ENCODE peak calls at places on chromosomes 12 and 14, in six cellular contexts. K, G, N, O, T and Q are unnamed samples.

GRCh38 chr14:35727764-35728163 is 81.3 kb downstream of the RALGAPA1 start:
- DNase-seq in K (no peak), G (no peak), N (no peak), O (no peak), T (no peak), Q (no peak)

GRCh38 chr12:116490481-116490880 is 68.7 kb upstream of the MAP1LC3B2 start:
- DNase-seq in K (no peak), G (no peak), N (no peak), O (no peak), T (no peak), Q (no peak)

GRCh38 chr14:105563347-105563737 is 37.0 kb downstream of the TMEM121 start:
- DNase-seq in K (peak), G (no peak), N (no peak), O (no peak), T (no peak), Q (no peak)

GRCh38 chr14:72535485-72535884 is 358.4 kb downstream of the DPF3 start:
- DNase-seq in K (no peak), G (no peak), N (no peak), O (no peak), T (no peak), Q (no peak)

GRCh38 chr12:75452675-75453330 is 27.8 kb upstream of the GLIPR1 start:
- DNase-seq in K (no peak), G (no peak), N (no peak), O (peak), T (no peak), Q (no peak)

GRCh38 chr12:111653596-111653995 is 32.2 kb downstream of the BRAP start:
- DNase-seq in K (no peak), G (no peak), N (no peak), O (no peak), T (no peak), Q (no peak)

GRCh38 chr14:85217412-85217811 is 312.5 kb upstream of the FLRT2 start:
- DNase-seq in K (no peak), G (no peak), N (peak), O (peak), T (no peak), Q (no peak)

GRCh38 chr12:42574879-42575278 is 14.7 kb downstream of the PRICKLE1 start:
- DNase-seq in K (no peak), G (no peak), N (no peak), O (no peak), T (no peak), Q (no peak)

GRCh38 chr12:6771509-6772330 is 600 bp upstream of the LAG3 start:
- DNase-seq in K (no peak), G (no peak), N (no peak), O (no peak), T (no peak), Q (no peak)

GRCh38 chr12:64673490-64674169 is 63.3 kb downstream of the RASSF3 start:
- DNase-seq in K (no peak), G (no peak), N (no peak), O (no peak), T (no peak), Q (no peak)

GRCh38 chr14:77264466-77265186 is 6.4 kb downstream of the NGB start:
- DNase-seq in K (no peak), G (no peak), N (no peak), O (no peak), T (no peak), Q (no peak)

GRCh38 chr12:1213205-1213604 is 222.2 kb downstream of the ERC1 start:
- DNase-seq in K (no peak), G (no peak), N (no peak), O (no peak), T (no peak), Q (no peak)

GRCh38 chr14:53915364-53916014 is 41.1 kb downstream of the BMP4 start:
- DNase-seq in K (no peak), G (no peak), N (no peak), O (no peak), T (no peak), Q (no peak)

GRCh38 chr14:89720741-89721315 is 233.7 kb downstream of the EFCAB11 start:
- DNase-seq in K (peak), G (no peak), N (no peak), O (no peak), T (peak), Q (peak)

GRCh38 chr12:124747426-124748161 is 116.1 kb downstream of the SCARB1 start:
- DNase-seq in K (no peak), G (peak), N (no peak), O (peak), T (peak), Q (no peak)

GRCh38 chr14:97975960-97976359 is 1178.8 kb downstream of the VRK1 start:
- DNase-seq in K (no peak), G (no peak), N (no peak), O (no peak), T (no peak), Q (no peak)

GRCh38 chr14:70027785-70028428 is 148.7 kb downstream of the SMOC1 start:
- DNase-seq in K (peak), G (peak), N (no peak), O (peak), T (peak), Q (peak)

GRCh38 chr12:108560321-108560721 is 652 bp downstream of the SART3 start:
- DNase-seq in K (no peak), G (no peak), N (no peak), O (peak), T (no peak), Q (no peak)

GRCh38 chr12:130948136-130948535 is 5.6 kb upstream of the ADGRD1 start:
- DNase-seq in K (no peak), G (no peak), N (no peak), O (no peak), T (no peak), Q (no peak)

GRCh38 chr12:779745-780734 is 27.7 kb downstream of the WNK1 start:
- DNase-seq in K (no peak), G (no peak), N (peak), O (peak), T (no peak), Q (no peak)

GRCh38 chr12:131783915-131784541 is 44.2 kb upstream of the MMP17 start:
- DNase-seq in K (no peak), G (no peak), N (peak), O (peak), T (peak), Q (no peak)